ENCODE peak calls at places on chromosomes 16 and 17, in seven cellular contexts. One of them, this sample, is unnamed.

GRCh38 chr17:19346351-19347255 is 15.9 kb downstream of the B9D1 start:
- DNase-seq in anterior cingulate cortex: peak; percentile 29
- DNase-seq in astrocyte of the spinal cord: peak; percentile 81
- DNase-seq in iPS DF 6.9: no peak
- DNase-seq in T-helper 2 cell treated with Interferon-gamma antibody and Interleukin-4, amounts not matched to agents 5 μg/mL and 100 μg/mL, for 36 hours: no peak
- DNase-seq in stimulated activated CD8-positive, alpha-beta memory T cell treated with anti-CD3 and anti-CD28 coated beads, Interleukin-4, amount 100 ng/mL, for 4 hours: no peak
- DNase-seq in H54: peak; percentile 97
- DNase-seq in this sample: peak; percentile 72

GRCh38 chr17:62805234-62805633 is 2.9 kb downstream of the MARCHF10 start:
- DNase-seq in anterior cingulate cortex: no peak
- DNase-seq in astrocyte of the spinal cord: no peak
- DNase-seq in iPS DF 6.9: no peak
- DNase-seq in T-helper 2 cell treated with Interferon-gamma antibody and Interleukin-4, amounts not matched to agents 5 μg/mL and 100 μg/mL, for 36 hours: no peak
- DNase-seq in stimulated activated CD8-positive, alpha-beta memory T cell treated with anti-CD3 and anti-CD28 coated beads, Interleukin-4, amount 100 ng/mL, for 4 hours: no peak
- DNase-seq in H54: no peak
- DNase-seq in this sample: no peak

GRCh38 chr17:18055597-18055996 is 16.4 kb downstream of the GID4 start:
- DNase-seq in anterior cingulate cortex: no peak
- DNase-seq in astrocyte of the spinal cord: no peak
- DNase-seq in iPS DF 6.9: no peak
- DNase-seq in T-helper 2 cell treated with Interferon-gamma antibody and Interleukin-4, amounts not matched to agents 5 μg/mL and 100 μg/mL, for 36 hours: no peak
- DNase-seq in stimulated activated CD8-positive, alpha-beta memory T cell treated with anti-CD3 and anti-CD28 coated beads, Interleukin-4, amount 100 ng/mL, for 4 hours: no peak
- DNase-seq in H54: no peak
- DNase-seq in this sample: no peak

GRCh38 chr16:2284797-2285576 is 17.1 kb upstream of the RNPS1 start:
- DNase-seq in anterior cingulate cortex: no peak
- DNase-seq in astrocyte of the spinal cord: no peak
- DNase-seq in iPS DF 6.9: no peak
- DNase-seq in T-helper 2 cell treated with Interferon-gamma antibody and Interleukin-4, amounts not matched to agents 5 μg/mL and 100 μg/mL, for 36 hours: no peak
- DNase-seq in stimulated activated CD8-positive, alpha-beta memory T cell treated with anti-CD3 and anti-CD28 coated beads, Interleukin-4, amount 100 ng/mL, for 4 hours: no peak
- DNase-seq in H54: no peak
- DNase-seq in this sample: no peak

GRCh38 chr17:76353004-76353598 is 615 bp downstream of the PRPSAP1 start:
- DNase-seq in anterior cingulate cortex: no peak
- DNase-seq in astrocyte of the spinal cord: no peak
- DNase-seq in iPS DF 6.9: no peak
- DNase-seq in T-helper 2 cell treated with Interferon-gamma antibody and Interleukin-4, amounts not matched to agents 5 μg/mL and 100 μg/mL, for 36 hours: peak; percentile 23
- DNase-seq in stimulated activated CD8-positive, alpha-beta memory T cell treated with anti-CD3 and anti-CD28 coated beads, Interleukin-4, amount 100 ng/mL, for 4 hours: no peak
- DNase-seq in H54: peak; percentile 41
- DNase-seq in this sample: peak; percentile 27

GRCh38 chr16:8867483-8868271 is 1.1 kb downstream of the CARHSP1 start:
- DNase-seq in anterior cingulate cortex: peak; percentile 46
- DNase-seq in astrocyte of the spinal cord: peak; percentile 37
- DNase-seq in iPS DF 6.9: no peak
- DNase-seq in T-helper 2 cell treated with Interferon-gamma antibody and Interleukin-4, amounts not matched to agents 5 μg/mL and 100 μg/mL, for 36 hours: no peak
- DNase-seq in stimulated activated CD8-positive, alpha-beta memory T cell treated with anti-CD3 and anti-CD28 coated beads, Interleukin-4, amount 100 ng/mL, for 4 hours: no peak
- DNase-seq in H54: no peak
- DNase-seq in this sample: peak; percentile 58

GRCh38 chr17:67608691-67609090 is 109.0 kb upstream of the NOL11 start:
- DNase-seq in anterior cingulate cortex: no peak
- DNase-seq in astrocyte of the spinal cord: peak; percentile 67
- DNase-seq in iPS DF 6.9: no peak
- DNase-seq in T-helper 2 cell treated with Interferon-gamma antibody and Interleukin-4, amounts not matched to agents 5 μg/mL and 100 μg/mL, for 36 hours: no peak
- DNase-seq in stimulated activated CD8-positive, alpha-beta memory T cell treated with anti-CD3 and anti-CD28 coated beads, Interleukin-4, amount 100 ng/mL, for 4 hours: no peak
- DNase-seq in H54: peak; percentile 42
- DNase-seq in this sample: no peak

GRCh38 chr16:20620770-20621169 is 44.6 kb upstream of the ACSM2B start:
- DNase-seq in anterior cingulate cortex: no peak
- DNase-seq in astrocyte of the spinal cord: no peak
- DNase-seq in iPS DF 6.9: no peak
- DNase-seq in T-helper 2 cell treated with Interferon-gamma antibody and Interleukin-4, amounts not matched to agents 5 μg/mL and 100 μg/mL, for 36 hours: no peak
- DNase-seq in stimulated activated CD8-positive, alpha-beta memory T cell treated with anti-CD3 and anti-CD28 coated beads, Interleukin-4, amount 100 ng/mL, for 4 hours: no peak
- DNase-seq in H54: no peak
- DNase-seq in this sample: no peak

GRCh38 chr17:46892192-46892703 is 30.7 kb upstream of the GOSR2 start:
- DNase-seq in anterior cingulate cortex: no peak
- DNase-seq in astrocyte of the spinal cord: no peak
- DNase-seq in iPS DF 6.9: no peak
- DNase-seq in T-helper 2 cell treated with Interferon-gamma antibody and Interleukin-4, amounts not matched to agents 5 μg/mL and 100 μg/mL, for 36 hours: no peak
- DNase-seq in stimulated activated CD8-positive, alpha-beta memory T cell treated with anti-CD3 and anti-CD28 coated beads, Interleukin-4, amount 100 ng/mL, for 4 hours: no peak
- DNase-seq in H54: no peak
- DNase-seq in this sample: no peak

GRCh38 chr16:4116328-4117249 is at the start of gene ADCY9:
- DNase-seq in anterior cingulate cortex: peak; percentile 37
- DNase-seq in astrocyte of the spinal cord: peak; percentile 46
- DNase-seq in iPS DF 6.9: no peak
- DNase-seq in T-helper 2 cell treated with Interferon-gamma antibody and Interleukin-4, amounts not matched to agents 5 μg/mL and 100 μg/mL, for 36 hours: peak; percentile 85
- DNase-seq in stimulated activated CD8-positive, alpha-beta memory T cell treated with anti-CD3 and anti-CD28 coated beads, Interleukin-4, amount 100 ng/mL, for 4 hours: no peak
- DNase-seq in H54: peak; percentile 93
- DNase-seq in this sample: peak; percentile 87

GRCh38 chr17:70184770-70185169 is 15.4 kb downstream of the KCNJ2 start:
- DNase-seq in anterior cingulate cortex: no peak
- DNase-seq in astrocyte of the spinal cord: peak; percentile 65
- DNase-seq in iPS DF 6.9: no peak
- DNase-seq in T-helper 2 cell treated with Interferon-gamma antibody and Interleukin-4, amounts not matched to agents 5 μg/mL and 100 μg/mL, for 36 hours: no peak
- DNase-seq in stimulated activated CD8-positive, alpha-beta memory T cell treated with anti-CD3 and anti-CD28 coated beads, Interleukin-4, amount 100 ng/mL, for 4 hours: no peak
- DNase-seq in H54: no peak
- DNase-seq in this sample: no peak

GRCh38 chr17:31580331-31581021 is 189.0 kb downstream of the RAB11FIP4 start:
- DNase-seq in anterior cingulate cortex: peak; percentile 83
- DNase-seq in astrocyte of the spinal cord: no peak
- DNase-seq in iPS DF 6.9: no peak
- DNase-seq in T-helper 2 cell treated with Interferon-gamma antibody and Interleukin-4, amounts not matched to agents 5 μg/mL and 100 μg/mL, for 36 hours: no peak
- DNase-seq in stimulated activated CD8-positive, alpha-beta memory T cell treated with anti-CD3 and anti-CD28 coated beads, Interleukin-4, amount 100 ng/mL, for 4 hours: no peak
- DNase-seq in H54: peak; percentile 50
- DNase-seq in this sample: no peak

GRCh38 chr16:1559446-1559975 is 26.0 kb downstream of the TMEM204 start:
- DNase-seq in anterior cingulate cortex: no peak
- DNase-seq in astrocyte of the spinal cord: no peak
- DNase-seq in iPS DF 6.9: no peak
- DNase-seq in T-helper 2 cell treated with Interferon-gamma antibody and Interleukin-4, amounts not matched to agents 5 μg/mL and 100 μg/mL, for 36 hours: no peak
- DNase-seq in stimulated activated CD8-positive, alpha-beta memory T cell treated with anti-CD3 and anti-CD28 coated beads, Interleukin-4, amount 100 ng/mL, for 4 hours: no peak
- DNase-seq in H54: no peak
- DNase-seq in this sample: no peak

GRCh38 chr17:43042025-43042424 is 17.0 kb downstream of the RND2 start:
- DNase-seq in anterior cingulate cortex: no peak
- DNase-seq in astrocyte of the spinal cord: no peak
- DNase-seq in iPS DF 6.9: no peak
- DNase-seq in T-helper 2 cell treated with Interferon-gamma antibody and Interleukin-4, amounts not matched to agents 5 μg/mL and 100 μg/mL, for 36 hours: no peak
- DNase-seq in stimulated activated CD8-positive, alpha-beta memory T cell treated with anti-CD3 and anti-CD28 coated beads, Interleukin-4, amount 100 ng/mL, for 4 hours: no peak
- DNase-seq in H54: no peak
- DNase-seq in this sample: peak; percentile 26

GRCh38 chr17:57578608-57578990 is 166.5 kb downstream of the CCDC182 start:
- DNase-seq in anterior cingulate cortex: no peak
- DNase-seq in astrocyte of the spinal cord: no peak
- DNase-seq in iPS DF 6.9: no peak
- DNase-seq in T-helper 2 cell treated with Interferon-gamma antibody and Interleukin-4, amounts not matched to agents 5 μg/mL and 100 μg/mL, for 36 hours: no peak
- DNase-seq in stimulated activated CD8-positive, alpha-beta memory T cell treated with anti-CD3 and anti-CD28 coated beads, Interleukin-4, amount 100 ng/mL, for 4 hours: no peak
- DNase-seq in H54: no peak
- DNase-seq in this sample: no peak

This sample was measured in testis.